ENCODE peak calls at places on chromosomes 13 and 19, in seven cellular contexts. One of them, this sample, is unnamed.

GRCh38 chr13:74794582-74794981 is 660.4 kb upstream of the KLF12 start:
- DNase-seq in activated T-cell treated with anti-CD3 and anti-CD28 coated beads, Interleukin-2, amount 50 U/mL, for 72 hours: no peak
- DNase-seq in Peyer's patch: no peak
- DNase-seq in fibroblast of lung: no peak
- DNase-seq in EH: peak
- DNase-seq in CD4-positive, CD25-positive, alpha-beta regulatory T cell: no peak
- DNase-seq in NAMALWA: no peak
- DNase-seq in this sample: no peak

GRCh38 chr19:10084803-10085202 is 1.3 kb upstream of the SHFL start:
- DNase-seq in Peyer's patch: no peak
- DNase-seq in CD4-positive, CD25-positive, alpha-beta regulatory T cell: no peak
- DNase-seq in NAMALWA: no peak
- DNase-seq in EH: no peak
- DNase-seq in fibroblast of lung: no peak
- DNase-seq in activated T-cell treated with anti-CD3 and anti-CD28 coated beads, Interleukin-2, amount 50 U/mL, for 72 hours: no peak
- DNase-seq in this sample: no peak

GRCh38 chr19:277581-278165 is 13.5 kb downstream of the PLPP2 start:
- DNase-seq in EH: peak
- DNase-seq in activated T-cell treated with anti-CD3 and anti-CD28 coated beads, Interleukin-2, amount 50 U/mL, for 72 hours: no peak
- DNase-seq in fibroblast of lung: peak
- DNase-seq in NAMALWA: no peak
- DNase-seq in Peyer's patch: no peak
- DNase-seq in CD4-positive, CD25-positive, alpha-beta regulatory T cell: no peak
- DNase-seq in this sample: no peak

GRCh38 chr13:92313382-92313781 is 913.2 kb upstream of the GPC6 start:
- DNase-seq in CD4-positive, CD25-positive, alpha-beta regulatory T cell: no peak
- DNase-seq in EH: no peak
- DNase-seq in NAMALWA: no peak
- DNase-seq in fibroblast of lung: no peak
- DNase-seq in Peyer's patch: no peak
- DNase-seq in activated T-cell treated with anti-CD3 and anti-CD28 coated beads, Interleukin-2, amount 50 U/mL, for 72 hours: no peak
- DNase-seq in this sample: no peak

GRCh38 chr19:13014101-13014920 is 19.0 kb downstream of the NFIX start:
- DNase-seq in fibroblast of lung: peak
- DNase-seq in NAMALWA: no peak
- DNase-seq in Peyer's patch: no peak
- DNase-seq in CD4-positive, CD25-positive, alpha-beta regulatory T cell: no peak
- DNase-seq in activated T-cell treated with anti-CD3 and anti-CD28 coated beads, Interleukin-2, amount 50 U/mL, for 72 hours: no peak
- DNase-seq in EH: no peak
- DNase-seq in this sample: no peak

GRCh38 chr13:53301449-53301848 is 272.8 kb downstream of the OLFM4 start:
- DNase-seq in Peyer's patch: no peak
- DNase-seq in activated T-cell treated with anti-CD3 and anti-CD28 coated beads, Interleukin-2, amount 50 U/mL, for 72 hours: no peak
- DNase-seq in EH: no peak
- DNase-seq in fibroblast of lung: no peak
- DNase-seq in CD4-positive, CD25-positive, alpha-beta regulatory T cell: no peak
- DNase-seq in NAMALWA: no peak
- DNase-seq in this sample: no peak

GRCh38 chr19:36182612-36183454 is 30.6 kb upstream of the COX7A1 start:
- DNase-seq in activated T-cell treated with anti-CD3 and anti-CD28 coated beads, Interleukin-2, amount 50 U/mL, for 72 hours: no peak
- DNase-seq in Peyer's patch: no peak
- DNase-seq in NAMALWA: no peak
- DNase-seq in fibroblast of lung: peak
- DNase-seq in EH: peak
- DNase-seq in CD4-positive, CD25-positive, alpha-beta regulatory T cell: no peak
- DNase-seq in this sample: no peak

GRCh38 chr13:19604306-19604705 is 29.2 kb upstream of the MPHOSPH8 start:
- DNase-seq in activated T-cell treated with anti-CD3 and anti-CD28 coated beads, Interleukin-2, amount 50 U/mL, for 72 hours: no peak
- DNase-seq in Peyer's patch: no peak
- DNase-seq in CD4-positive, CD25-positive, alpha-beta regulatory T cell: no peak
- DNase-seq in NAMALWA: no peak
- DNase-seq in EH: no peak
- DNase-seq in fibroblast of lung: no peak
- DNase-seq in this sample: no peak

GRCh38 chr13:47831265-47831664 is 169.8 kb downstream of the SUCLA2 start:
- DNase-seq in CD4-positive, CD25-positive, alpha-beta regulatory T cell: no peak
- DNase-seq in NAMALWA: no peak
- DNase-seq in activated T-cell treated with anti-CD3 and anti-CD28 coated beads, Interleukin-2, amount 50 U/mL, for 72 hours: no peak
- DNase-seq in EH: no peak
- DNase-seq in fibroblast of lung: no peak
- DNase-seq in Peyer's patch: no peak
- DNase-seq in this sample: no peak

GRCh38 chr13:111339366-111340143 is 19.1 kb downstream of the TEX29 start:
- DNase-seq in Peyer's patch: no peak
- DNase-seq in NAMALWA: no peak
- DNase-seq in fibroblast of lung: no peak
- DNase-seq in CD4-positive, CD25-positive, alpha-beta regulatory T cell: no peak
- DNase-seq in activated T-cell treated with anti-CD3 and anti-CD28 coated beads, Interleukin-2, amount 50 U/mL, for 72 hours: no peak
- DNase-seq in EH: no peak
- DNase-seq in this sample: no peak

GRCh38 chr13:76542176-76542575 is 344.0 kb downstream of the KCTD12 start:
- DNase-seq in Peyer's patch: no peak
- DNase-seq in NAMALWA: no peak
- DNase-seq in activated T-cell treated with anti-CD3 and anti-CD28 coated beads, Interleukin-2, amount 50 U/mL, for 72 hours: no peak
- DNase-seq in fibroblast of lung: no peak
- DNase-seq in CD4-positive, CD25-positive, alpha-beta regulatory T cell: no peak
- DNase-seq in EH: no peak
- DNase-seq in this sample: no peak

GRCh38 chr13:35392768-35393167 is 83.7 kb downstream of the MAB21L1 start:
- DNase-seq in EH: no peak
- DNase-seq in Peyer's patch: no peak
- DNase-seq in CD4-positive, CD25-positive, alpha-beta regulatory T cell: no peak
- DNase-seq in fibroblast of lung: no peak
- DNase-seq in NAMALWA: no peak
- DNase-seq in activated T-cell treated with anti-CD3 and anti-CD28 coated beads, Interleukin-2, amount 50 U/mL, for 72 hours: no peak
- DNase-seq in this sample: no peak

GRCh38 chr13:46392967-46393366 is 5.9 kb upstream of the RUBCNL start:
- DNase-seq in Peyer's patch: no peak
- DNase-seq in activated T-cell treated with anti-CD3 and anti-CD28 coated beads, Interleukin-2, amount 50 U/mL, for 72 hours: peak
- DNase-seq in NAMALWA: peak
- DNase-seq in EH: no peak
- DNase-seq in fibroblast of lung: no peak
- DNase-seq in CD4-positive, CD25-positive, alpha-beta regulatory T cell: no peak
- DNase-seq in this sample: no peak

GRCh38 chr19:42613666-42614065 is 18.9 kb upstream of the CEACAM8 start:
- DNase-seq in EH: no peak
- DNase-seq in CD4-positive, CD25-positive, alpha-beta regulatory T cell: no peak
- DNase-seq in NAMALWA: no peak
- DNase-seq in activated T-cell treated with anti-CD3 and anti-CD28 coated beads, Interleukin-2, amount 50 U/mL, for 72 hours: no peak
- DNase-seq in fibroblast of lung: no peak
- DNase-seq in Peyer's patch: no peak
- DNase-seq in this sample: no peak

GRCh38 chr19:49390978-49391304 is 2.9 kb downstream of the KASH5 start:
- DNase-seq in fibroblast of lung: no peak
- DNase-seq in NAMALWA: peak
- DNase-seq in EH: no peak
- DNase-seq in Peyer's patch: peak
- DNase-seq in activated T-cell treated with anti-CD3 and anti-CD28 coated beads, Interleukin-2, amount 50 U/mL, for 72 hours: no peak
- DNase-seq in CD4-positive, CD25-positive, alpha-beta regulatory T cell: no peak
- DNase-seq in this sample: no peak

GRCh38 chr13:114015111-114015551 is 41.3 kb upstream of the C13orf46 start:
- DNase-seq in Peyer's patch: no peak
- DNase-seq in fibroblast of lung: no peak
- DNase-seq in NAMALWA: no peak
- DNase-seq in CD4-positive, CD25-positive, alpha-beta regulatory T cell: no peak
- DNase-seq in EH: no peak
- DNase-seq in activated T-cell treated with anti-CD3 and anti-CD28 coated beads, Interleukin-2, amount 50 U/mL, for 72 hours: no peak
- DNase-seq in this sample: no peak

GRCh38 chr13:54913668-54914067 is 1885.1 kb downstream of the OLFM4 start:
- DNase-seq in activated T-cell treated with anti-CD3 and anti-CD28 coated beads, Interleukin-2, amount 50 U/mL, for 72 hours: no peak
- DNase-seq in NAMALWA: no peak
- DNase-seq in EH: no peak
- DNase-seq in CD4-positive, CD25-positive, alpha-beta regulatory T cell: no peak
- DNase-seq in Peyer's patch: no peak
- DNase-seq in fibroblast of lung: no peak
- DNase-seq in this sample: no peak

GRCh38 chr13:52599853-52600603 is 42.2 kb upstream of the HNRNPA1L2 start:
- DNase-seq in Peyer's patch: no peak
- DNase-seq in EH: peak
- DNase-seq in CD4-positive, CD25-positive, alpha-beta regulatory T cell: no peak
- DNase-seq in fibroblast of lung: peak
- DNase-seq in NAMALWA: peak
- DNase-seq in activated T-cell treated with anti-CD3 and anti-CD28 coated beads, Interleukin-2, amount 50 U/mL, for 72 hours: peak
- DNase-seq in this sample: peak

GRCh38 chr19:53466726-53467125 is 807 bp upstream of the ZNF813 start:
- DNase-seq in fibroblast of lung: no peak
- DNase-seq in NAMALWA: no peak
- DNase-seq in CD4-positive, CD25-positive, alpha-beta regulatory T cell: no peak
- DNase-seq in activated T-cell treated with anti-CD3 and anti-CD28 coated beads, Interleukin-2, amount 50 U/mL, for 72 hours: no peak
- DNase-seq in Peyer's patch: no peak
- DNase-seq in EH: no peak
- DNase-seq in this sample: no peak

GRCh38 chr19:2308114-2308556 is at the start of gene LINGO3:
- DNase-seq in fibroblast of lung: no peak
- DNase-seq in CD4-positive, CD25-positive, alpha-beta regulatory T cell: no peak
- DNase-seq in NAMALWA: no peak
- DNase-seq in activated T-cell treated with anti-CD3 and anti-CD28 coated beads, Interleukin-2, amount 50 U/mL, for 72 hours: no peak
- DNase-seq in Peyer's patch: no peak
- DNase-seq in EH: no peak
- DNase-seq in this sample: no peak

GRCh38 chr19:50933640-50934039 is 19.2 kb downstream of the KLK5 start:
- DNase-seq in Peyer's patch: no peak
- DNase-seq in CD4-positive, CD25-positive, alpha-beta regulatory T cell: no peak
- DNase-seq in EH: peak
- DNase-seq in fibroblast of lung: peak
- DNase-seq in activated T-cell treated with anti-CD3 and anti-CD28 coated beads, Interleukin-2, amount 50 U/mL, for 72 hours: no peak
- DNase-seq in NAMALWA: no peak
- DNase-seq in this sample: no peak

GRCh38 chr13:31945202-31945978 is 86.2 kb upstream of the FRY start:
- DNase-seq in CD4-positive, CD25-positive, alpha-beta regulatory T cell: no peak
- DNase-seq in fibroblast of lung: peak
- DNase-seq in activated T-cell treated with anti-CD3 and anti-CD28 coated beads, Interleukin-2, amount 50 U/mL, for 72 hours: no peak
- DNase-seq in EH: peak
- DNase-seq in Peyer's patch: peak
- DNase-seq in NAMALWA: no peak
- DNase-seq in this sample: no peak

GRCh38 chr19:14072535-14073231 is at the start of gene MISP3:
- DNase-seq in Peyer's patch: peak
- DNase-seq in CD4-positive, CD25-positive, alpha-beta regulatory T cell: no peak
- DNase-seq in EH: peak
- DNase-seq in fibroblast of lung: peak
- DNase-seq in activated T-cell treated with anti-CD3 and anti-CD28 coated beads, Interleukin-2, amount 50 U/mL, for 72 hours: peak
- DNase-seq in NAMALWA: peak
- DNase-seq in this sample: peak